ENCODE peak calls at places on chromosomes 7 and 10, in five cellular contexts. E is mesothelial cell of epicardium, I is left ventricle myocardium inferior, M is cardiac fibroblast, T is upper lobe of right lung. K is an unnamed sample.

GRCh38 chr7:35026154-35026553 is 11.1 kb downstream of the DPY19L1 start:
- DNase-seq in E (no peak), I (no peak), M (no peak), T (no peak), K (peak)

GRCh38 chr10:61869772-61870520 is 31.6 kb upstream of the ARID5B start:
- DNase-seq in E (no peak), I (no peak), M (peak), T (no peak), K (peak)

GRCh38 chr10:122567056-122567660 is 6.6 kb downstream of the DMBT1 start:
- DNase-seq in E (no peak), I (no peak), M (peak), T (no peak), K (peak)

GRCh38 chr7:33108931-33109757 is at the start of gene RP9:
- DNase-seq in E (peak), I (peak), M (peak), T (peak), K (peak)

GRCh38 chr7:75531359-75531821 is 39.3 kb downstream of the SPDYE5 start:
- DNase-seq in E (no peak), I (no peak), M (no peak), T (peak), K (peak)

GRCh38 chr10:49629286-49629915 is 15.6 kb downstream of the CHAT start:
- DNase-seq in E (no peak), I (no peak), M (no peak), T (peak), K (no peak)

GRCh38 chr7:104926905-104927454 is 87.0 kb upstream of the KMT2E start:
- DNase-seq in E (no peak), I (no peak), M (no peak), T (peak), K (no peak)

GRCh38 chr7:129781128-129781855 is 169.8 kb downstream of the NRF1 start:
- DNase-seq in E (no peak), I (no peak), M (no peak), T (no peak), K (no peak)

GRCh38 chr10:11898372-11899066 is 75.4 kb downstream of the PROSER2 start:
- DNase-seq in E (peak), I (no peak), M (peak), T (peak), K (peak)

GRCh38 chr7:88357794-88358533 is 51.3 kb upstream of the STEAP4 start:
- DNase-seq in E (no peak), I (no peak), M (peak), T (no peak), K (peak)

GRCh38 chr10:12707461-12708185 is 293.9 kb downstream of the CCDC3 start:
- DNase-seq in E (peak), I (no peak), M (peak), T (no peak), K (peak)

GRCh38 chr10:19014034-19014433 is 34.6 kb upstream of the MALRD1 start:
- DNase-seq in E (no peak), I (no peak), M (peak), T (no peak), K (peak)

GRCh38 chr10:44801383-44802327 is 109.5 kb upstream of the TMEM72 start:
- DNase-seq in E (peak), I (peak), M (peak), T (peak), K (peak)

GRCh38 chr10:52334595-52334994 is 20.5 kb downstream of the DKK1 start:
- DNase-seq in E (no peak), I (no peak), M (no peak), T (no peak), K (peak)

GRCh38 chr7:152504367-152504766 is 68.6 kb upstream of the KMT2C start:
- DNase-seq in E (peak), I (no peak), M (no peak), T (no peak), K (no peak)

GRCh38 chr7:36288501-36288900 is 101.2 kb upstream of the ANLN start:
- DNase-seq in E (no peak), I (no peak), M (no peak), T (no peak), K (no peak)

GRCh38 chr10:98646998-98647917 is 200.5 kb upstream of the HPS1 start:
- DNase-seq in E (no peak), I (no peak), M (no peak), T (no peak), K (no peak)

GRCh38 chr10:14787938-14788337 is 13.2 kb upstream of the FAM107B start:
- DNase-seq in E (no peak), I (no peak), M (no peak), T (no peak), K (no peak)

GRCh38 chr7:91264924-91265681 is 870 bp downstream of the FZD1 start:
- DNase-seq in E (peak), I (peak), M (peak), T (peak), K (peak)

GRCh38 chr7:91264083-91264923 is at the start of gene FZD1:
- DNase-seq in E (peak), I (peak), M (peak), T (peak), K (peak)

GRCh38 chr7:91265693-91266066 is 1.4 kb downstream of the FZD1 start:
- DNase-seq in E (no peak), I (no peak), M (peak), T (peak), K (no peak)

GRCh38 chr7:91266067-91266930 is 2.1 kb downstream of the FZD1 start:
- DNase-seq in E (no peak), I (peak), M (peak), T (peak), K (no peak)

GRCh38 chr7:91263359-91264082 is 712 bp upstream of the FZD1 start:
- DNase-seq in E (no peak), I (peak), M (peak), T (peak), K (peak)
- TF ChIP-seq CTCF in E (no peak), I (no peak), M (no peak), T (no peak), K (no peak)

GRCh38 chr7:17947606-17948005 is 7.3 kb upstream of the SNX13 start:
- DNase-seq in E (no peak), I (no peak), M (no peak), T (no peak), K (no peak)

GRCh38 chr7:17942231-17942630 is 1.9 kb upstream of the SNX13 start:
- DNase-seq in E (no peak), I (no peak), M (no peak), T (no peak), K (no peak)

GRCh38 chr7:17946591-17946990 is 6.3 kb upstream of the SNX13 start:
- DNase-seq in E (no peak), I (no peak), M (no peak), T (no peak), K (no peak)

GRCh38 chr7:17943006-17943405 is 2.7 kb upstream of the SNX13 start:
- DNase-seq in E (no peak), I (no peak), M (no peak), T (no peak), K (no peak)

GRCh38 chr7:17944720-17945119 is 4.4 kb upstream of the SNX13 start:
- DNase-seq in E (no peak), I (no peak), M (no peak), T (no peak), K (no peak)
- TF ChIP-seq CTCF in E (no peak), I (no peak), M (peak), T (no peak), K (no peak)

DNA sequence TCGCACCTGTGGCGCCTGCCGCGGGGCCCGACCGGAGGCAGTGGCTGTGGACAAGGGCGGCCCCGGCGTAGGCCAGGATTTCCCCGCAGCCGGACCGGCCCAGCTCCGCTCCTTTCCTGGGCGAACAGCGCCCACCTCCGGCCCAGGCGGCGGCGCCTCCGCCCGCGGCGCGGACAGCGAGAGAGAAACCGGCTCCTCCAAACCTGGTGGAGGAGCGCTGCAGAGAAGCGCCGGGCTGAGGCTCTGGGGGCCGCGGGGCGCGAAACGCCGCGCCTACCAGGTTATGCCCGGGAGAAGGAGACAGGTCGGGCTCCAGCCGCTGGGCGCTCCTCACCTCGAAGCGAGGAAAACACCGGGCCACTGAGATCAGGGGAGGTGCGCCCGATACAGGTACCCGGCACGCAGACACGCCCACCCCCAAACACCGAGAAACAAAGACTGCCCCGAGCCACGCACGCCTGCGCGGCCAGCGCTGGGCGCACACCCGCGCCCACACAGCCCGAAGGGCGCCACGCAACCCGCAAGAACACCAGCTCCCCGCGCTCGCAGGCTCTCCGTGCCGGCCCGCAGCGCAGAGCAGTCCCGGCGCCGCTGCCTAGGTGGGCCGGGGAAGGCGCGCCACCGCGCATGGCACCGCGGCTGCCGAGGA is 3.3 kb downstream of the GRID1 start:
- DNase-seq in E (peak), I (peak), M (no peak), T (peak), K (no peak)
- TF ChIP-seq CTCF in E (peak), I (peak), M (no peak), T (peak), K (peak)

DNA sequence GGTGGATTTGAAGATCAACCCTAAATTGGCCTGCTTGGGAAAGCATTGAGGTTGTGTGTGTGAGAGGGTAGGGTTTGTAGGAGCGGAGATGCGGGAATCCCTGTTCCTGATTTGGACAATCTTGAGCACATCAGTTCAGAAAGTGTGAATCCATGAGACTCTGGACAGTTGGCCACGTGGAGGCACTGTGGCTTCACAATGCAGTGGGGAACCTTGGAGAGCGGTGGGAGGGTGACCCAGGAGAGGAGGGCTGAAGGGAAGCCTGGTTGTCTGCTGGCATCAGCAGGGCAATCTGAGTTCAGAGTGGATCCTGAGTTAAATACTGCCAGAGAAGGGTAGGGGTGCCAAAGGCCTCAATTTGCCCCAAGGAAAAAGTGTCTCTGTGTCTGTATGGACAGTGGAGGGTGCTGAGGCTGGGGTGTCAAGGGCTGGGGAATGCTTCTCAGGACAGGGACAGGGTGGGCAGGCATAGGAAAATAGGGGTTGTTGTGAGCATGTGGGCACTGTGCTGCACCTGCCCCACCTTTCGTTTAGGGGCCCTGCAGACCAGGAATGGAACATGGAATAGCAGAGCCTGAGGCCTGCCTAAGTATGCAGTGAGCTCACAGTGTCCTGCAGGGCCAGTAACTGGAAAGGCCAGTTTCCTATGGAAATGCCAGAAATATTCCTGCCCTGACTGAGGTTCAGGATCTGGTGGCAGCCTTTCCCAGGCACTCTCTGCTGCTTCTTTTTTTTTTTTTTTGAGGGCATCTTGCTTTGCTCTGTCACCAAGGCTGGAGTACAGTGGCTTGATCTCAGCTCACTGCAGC is 162.9 kb upstream of the PRSS58 start:
- DNase-seq in E (no peak), I (no peak), M (peak), T (no peak), K (peak)
- TF ChIP-seq CTCF in E (no peak), I (no peak), M (peak), T (no peak), K (peak)

K was measured in MCF 10A.